ENCODE peak calls at places on chromosomes 2 and 18, in four cellular contexts. One of them, this sample, is unnamed.

GRCh38 chr2:121297217-121297830 is 12.3 kb upstream of the TFCP2L1 start:
- DNase-seq in H1: no peak
- DNase-seq in GM12878: no peak
- DNase-seq in K562: peak
- DNase-seq in this sample: peak

GRCh38 chr2:182186132-182186735 is 200.6 kb downstream of the PPP1R1C start:
- DNase-seq in H1: no peak
- DNase-seq in GM12878: no peak
- DNase-seq in K562: peak
- DNase-seq in this sample: peak

GRCh38 chr18:26764584-26764983 is 100.9 kb downstream of the AQP4 start:
- DNase-seq in H1: no peak
- DNase-seq in GM12878: no peak
- DNase-seq in K562: no peak
- DNase-seq in this sample: no peak

GRCh38 chr2:158542577-158542976 is 85.8 kb downstream of the PKP4 start:
- DNase-seq in H1: no peak
- DNase-seq in GM12878: no peak
- DNase-seq in K562: no peak
- DNase-seq in this sample: no peak

GRCh38 chr2:3598197-3598910 is 3.4 kb downstream of the COLEC11 start:
- DNase-seq in H1: no peak
- DNase-seq in GM12878: no peak
- DNase-seq in K562: no peak
- DNase-seq in this sample: no peak

GRCh38 chr2:23584054-23584745 is 199.2 kb downstream of the KLHL29 start:
- DNase-seq in H1: no peak
- DNase-seq in GM12878: no peak
- DNase-seq in K562: no peak
- DNase-seq in this sample: no peak

GRCh38 chr2:8298783-8299182 is 383.1 kb upstream of the ID2 start:
- DNase-seq in H1: no peak
- DNase-seq in GM12878: no peak
- DNase-seq in K562: no peak
- DNase-seq in this sample: no peak

GRCh38 chr18:31225668-31226067 is 63.0 kb upstream of the DSC1 start:
- DNase-seq in H1: no peak
- DNase-seq in GM12878: no peak
- DNase-seq in K562: no peak
- DNase-seq in this sample: peak

GRCh38 chr18:7196421-7196820 is 34.5 kb upstream of the LRRC30 start:
- DNase-seq in H1: peak
- DNase-seq in GM12878: no peak
- DNase-seq in K562: no peak
- DNase-seq in this sample: no peak

GRCh38 chr2:55879976-55880375 is 43.6 kb downstream of the EFEMP1 start:
- DNase-seq in H1: no peak
- DNase-seq in GM12878: no peak
- DNase-seq in K562: no peak
- DNase-seq in this sample: peak

GRCh38 chr18:58453913-58454317 is 175.0 kb downstream of the ALPK2 start:
- DNase-seq in H1: no peak
- DNase-seq in GM12878: no peak
- DNase-seq in K562: no peak
- DNase-seq in this sample: no peak

GRCh38 chr18:3058328-3059191 is 45.6 kb upstream of the LPIN2 start:
- DNase-seq in H1: no peak
- DNase-seq in GM12878: no peak
- DNase-seq in K562: no peak
- DNase-seq in this sample: no peak

GRCh38 chr18:79705272-79705671 is 25.7 kb downstream of the CTDP1 start:
- DNase-seq in H1: no peak
- DNase-seq in GM12878: no peak
- DNase-seq in K562: no peak
- DNase-seq in this sample: no peak

GRCh38 chr2:178761759-178762371 is 45.4 kb downstream of the TTN start:
- DNase-seq in H1: peak
- DNase-seq in GM12878: peak
- DNase-seq in K562: peak
- DNase-seq in this sample: peak

GRCh38 chr2:100259991-100260390 is 62.3 kb downstream of the LONRF2 start:
- DNase-seq in H1: no peak
- DNase-seq in GM12878: no peak
- DNase-seq in K562: no peak
- DNase-seq in this sample: no peak

GRCh38 chr2:100256416-100256815 is 65.9 kb downstream of the LONRF2 start:
- DNase-seq in H1: no peak
- DNase-seq in GM12878: no peak
- DNase-seq in K562: no peak
- DNase-seq in this sample: no peak

GRCh38 chr2:100257939-100258338 is 64.4 kb downstream of the LONRF2 start:
- DNase-seq in H1: no peak
- DNase-seq in GM12878: no peak
- DNase-seq in K562: no peak
- DNase-seq in this sample: peak

GRCh38 chr2:100260712-100261620 is 61.3 kb downstream of the LONRF2 start:
- DNase-seq in H1: no peak
- DNase-seq in GM12878: no peak
- DNase-seq in K562: peak
- DNase-seq in this sample: peak

GRCh38 chr2:100259106-100259505 is 63.2 kb downstream of the LONRF2 start:
- DNase-seq in H1: no peak
- DNase-seq in GM12878: no peak
- DNase-seq in K562: no peak
- DNase-seq in this sample: no peak
- TF ChIP-seq CHD1 in H1: no peak
- TF ChIP-seq CHD1 in GM12878: no peak
- TF ChIP-seq CHD1 in K562: no peak
- TF ChIP-seq CHD1 in this sample: no peak

GRCh38 chr2:35080231-35080905 is 1275.2 kb upstream of the CRIM1 start:
- DNase-seq in H1: no peak
- DNase-seq in GM12878: no peak
- DNase-seq in K562: no peak
- DNase-seq in this sample: no peak

GRCh38 chr2:35082072-35082471 is 1273.5 kb upstream of the CRIM1 start:
- DNase-seq in H1: no peak
- DNase-seq in GM12878: no peak
- DNase-seq in K562: no peak
- DNase-seq in this sample: no peak

GRCh38 chr2:35081001-35081628 is 1274.5 kb upstream of the CRIM1 start:
- DNase-seq in H1: no peak
- DNase-seq in GM12878: no peak
- DNase-seq in K562: no peak
- DNase-seq in this sample: no peak
- TF ChIP-seq CHD1 in H1: no peak
- TF ChIP-seq CHD1 in GM12878: no peak
- TF ChIP-seq CHD1 in K562: no peak
- TF ChIP-seq CHD1 in this sample: no peak

DNA sequence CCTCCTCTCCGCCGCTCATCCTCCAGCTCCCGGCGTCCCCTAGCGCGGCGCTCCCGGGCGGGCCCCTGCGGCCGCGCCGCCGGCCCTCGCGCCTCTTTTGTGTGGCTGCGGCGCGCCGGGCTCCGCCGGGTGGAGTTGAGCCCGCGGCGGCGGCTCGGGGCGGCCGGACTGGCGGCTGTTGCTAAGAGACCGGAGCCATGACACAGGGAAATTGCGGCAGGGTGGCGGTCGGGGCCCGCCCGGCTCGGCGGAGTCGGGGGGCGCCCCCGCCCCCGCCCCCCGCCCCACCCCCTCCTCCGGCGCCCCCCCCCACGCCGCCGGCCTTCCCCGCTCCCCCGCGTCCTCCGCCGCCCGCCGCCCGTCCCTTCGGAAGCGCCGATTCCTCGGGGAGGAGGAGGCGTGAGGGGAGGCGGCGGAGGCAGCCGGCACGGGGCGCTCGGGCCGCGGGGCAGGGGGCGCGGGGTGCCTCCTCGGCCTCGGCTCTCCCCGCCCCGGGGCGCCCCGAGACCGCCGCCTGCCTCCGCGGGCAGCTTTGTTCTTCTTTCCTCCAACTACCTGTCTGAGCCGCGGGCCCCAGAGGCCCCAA is at the start of gene TMEM200C:
- DNase-seq in H1: no peak
- DNase-seq in GM12878: no peak
- DNase-seq in K562: no peak
- DNase-seq in this sample: peak
- TF ChIP-seq CHD1 in H1: no peak
- TF ChIP-seq CHD1 in GM12878: no peak
- TF ChIP-seq CHD1 in K562: no peak
- TF ChIP-seq CHD1 in this sample: no peak

DNA sequence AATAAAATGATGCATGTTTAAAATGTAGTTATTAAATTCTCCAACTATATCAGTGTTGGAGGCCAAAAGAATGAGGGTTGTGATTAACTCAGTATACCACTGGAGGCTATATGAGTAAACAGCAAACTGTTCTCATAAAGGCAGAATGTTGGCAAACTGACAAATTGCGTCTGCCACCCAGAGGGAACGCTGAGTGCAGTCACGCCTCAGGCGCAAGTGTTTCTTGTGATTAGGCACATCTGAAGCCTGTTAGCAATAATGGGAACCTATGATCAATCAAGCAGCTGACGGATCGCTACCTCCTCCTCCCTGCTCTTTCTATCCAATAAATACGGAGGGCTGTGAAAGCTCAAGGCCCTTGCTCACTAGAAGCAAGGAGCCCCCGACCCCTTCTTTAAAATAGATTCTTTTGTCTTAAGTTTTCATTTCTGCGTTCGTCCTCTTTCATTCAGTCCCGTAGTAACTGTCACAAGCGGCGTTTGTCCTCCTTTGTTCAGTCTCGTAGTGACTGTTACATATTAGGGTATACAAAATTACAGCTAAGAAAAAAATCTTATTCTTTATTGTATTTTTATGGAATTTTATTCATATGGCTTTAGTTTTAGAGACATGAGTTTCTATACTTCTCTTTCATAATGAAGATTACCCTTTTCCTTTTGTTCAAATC is 16.3 kb upstream of the RMND5A start:
- DNase-seq in H1: no peak
- DNase-seq in GM12878: no peak
- DNase-seq in K562: no peak
- DNase-seq in this sample: no peak
- TF ChIP-seq CHD1 in H1: no peak
- TF ChIP-seq CHD1 in GM12878: no peak
- TF ChIP-seq CHD1 in K562: no peak
- TF ChIP-seq CHD1 in this sample: no peak

GRCh38 chr2:176173679-176174381 is 14.6 kb upstream of the HOXD1 start:
- DNase-seq in H1: no peak
- DNase-seq in GM12878: no peak
- DNase-seq in K562: no peak
- DNase-seq in this sample: no peak

GRCh38 chr2:176172748-176173586 is 15.5 kb upstream of the HOXD1 start:
- DNase-seq in H1: no peak
- DNase-seq in GM12878: no peak
- DNase-seq in K562: no peak
- DNase-seq in this sample: no peak

GRCh38 chr2:176174850-176175728 is 13.4 kb upstream of the HOXD1 start:
- DNase-seq in H1: no peak
- DNase-seq in GM12878: no peak
- DNase-seq in K562: peak
- DNase-seq in this sample: no peak

GRCh38 chr2:176175729-176176074 is 12.8 kb upstream of the HOXD1 start:
- DNase-seq in H1: no peak
- DNase-seq in GM12878: no peak
- DNase-seq in K562: no peak
- DNase-seq in this sample: no peak

GRCh38 chr2:176174382-176174834 is 14.1 kb upstream of the HOXD1 start:
- DNase-seq in H1: no peak
- DNase-seq in GM12878: no peak
- DNase-seq in K562: no peak
- DNase-seq in this sample: no peak
- TF ChIP-seq CHD1 in H1: no peak
- TF ChIP-seq CHD1 in GM12878: no peak
- TF ChIP-seq CHD1 in K562: no peak
- TF ChIP-seq CHD1 in this sample: no peak

DNA sequence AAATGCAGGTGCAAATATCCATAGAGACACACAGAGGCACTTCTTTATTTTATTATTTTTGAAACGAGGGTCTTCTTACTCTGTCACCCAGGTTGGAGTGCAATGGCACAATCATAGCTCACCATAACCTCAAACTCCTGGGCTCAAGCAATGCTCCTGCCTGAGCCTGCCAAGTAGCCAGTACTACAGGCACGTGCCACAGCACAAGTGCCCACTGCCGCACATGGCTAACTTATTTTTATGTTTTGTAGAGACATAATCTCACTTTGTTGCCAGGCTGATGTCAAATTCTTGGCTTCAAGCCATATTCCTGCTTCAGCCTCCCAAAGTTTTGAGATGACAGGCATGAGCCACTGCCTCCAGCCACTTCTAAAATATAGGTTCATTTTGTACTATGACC is 537.6 kb downstream of the THSD7B start:
- DNase-seq in H1: no peak
- DNase-seq in GM12878: no peak
- DNase-seq in K562: no peak
- DNase-seq in this sample: no peak
- TF ChIP-seq CHD1 in H1: no peak
- TF ChIP-seq CHD1 in GM12878: no peak
- TF ChIP-seq CHD1 in K562: no peak
- TF ChIP-seq CHD1 in this sample: no peak

GRCh38 chr2:72108121-72108520 is 39.5 kb downstream of the CYP26B1 start:
- DNase-seq in H1: no peak
- DNase-seq in GM12878: no peak
- DNase-seq in K562: no peak
- DNase-seq in this sample: peak
- TF ChIP-seq CHD1 in H1: no peak
- TF ChIP-seq CHD1 in GM12878: no peak
- TF ChIP-seq CHD1 in K562: no peak
- TF ChIP-seq CHD1 in this sample: no peak

GRCh38 chr2:218168635-218169462 is 2.1 kb upstream of the CXCR1 start:
- DNase-seq in H1: peak
- DNase-seq in GM12878: no peak
- DNase-seq in K562: peak
- DNase-seq in this sample: peak
- TF ChIP-seq CHD1 in H1: no peak
- TF ChIP-seq CHD1 in GM12878: no peak
- TF ChIP-seq CHD1 in K562: no peak
- TF ChIP-seq CHD1 in this sample: no peak

GRCh38 chr2:16169381-16169960 is 229.1 kb downstream of the MYCN start:
- DNase-seq in H1: no peak
- DNase-seq in GM12878: no peak
- DNase-seq in K562: no peak
- DNase-seq in this sample: no peak

GRCh38 chr2:16167471-16168426 is 227.4 kb downstream of the MYCN start:
- DNase-seq in H1: no peak
- DNase-seq in GM12878: no peak
- DNase-seq in K562: peak
- DNase-seq in this sample: no peak

GRCh38 chr2:16166327-16166981 is 226.1 kb downstream of the MYCN start:
- DNase-seq in H1: peak
- DNase-seq in GM12878: no peak
- DNase-seq in K562: no peak
- DNase-seq in this sample: no peak

GRCh38 chr2:16170675-16171424 is 230.5 kb downstream of the MYCN start:
- DNase-seq in H1: no peak
- DNase-seq in GM12878: no peak
- DNase-seq in K562: no peak
- DNase-seq in this sample: no peak

GRCh38 chr2:16168506-16169264 is 228.3 kb downstream of the MYCN start:
- DNase-seq in H1: no peak
- DNase-seq in GM12878: no peak
- DNase-seq in K562: no peak
- DNase-seq in this sample: no peak
- TF ChIP-seq CHD1 in H1: no peak
- TF ChIP-seq CHD1 in GM12878: no peak
- TF ChIP-seq CHD1 in K562: no peak
- TF ChIP-seq CHD1 in this sample: no peak